ENCODE peak calls at places on chromosomes 5 and 9, in five cellular contexts. M is endodermal cell; C is stimulated activated CD8-positive, alpha-beta memory T cell treated with anti-CD3 and anti-CD28 coated beads, Interleukin-15, amount 100 ng/mL, for 1 hour; I is RWPE2; L is H54. H is an unnamed sample.

GRCh38 chr9:69885474-69885929 is 64.9 kb downstream of the CFAP95 start:
- DNase-seq in C (no peak), M (no peak), I (no peak), L (peak), H (no peak)

GRCh38 chr5:38738898-38739743 is 106.7 kb upstream of the OSMR start:
- DNase-seq in L (peak), M (no peak), I (no peak), C (no peak), H (no peak)

GRCh38 chr5:37755581-37755980 is 84.3 kb downstream of the GDNF start:
- DNase-seq in M (no peak), L (no peak), C (no peak), I (no peak), H (no peak)

GRCh38 chr5:179242676-179243075 is 102.6 kb downstream of the ADAMTS2 start:
- DNase-seq in L (no peak), I (peak), C (no peak), M (peak), H (peak)

GRCh38 chr5:153782589-153783238 is 256.0 kb downstream of the FAM114A2 start:
- DNase-seq in C (no peak), I (no peak), M (peak), L (peak), H (peak)

GRCh38 chr9:86912210-86912609 is 35.1 kb downstream of the GAS1 start:
- DNase-seq in L (no peak), I (no peak), C (no peak), M (no peak), H (no peak)

GRCh38 chr5:60945760-60946253 is 802 bp downstream of the NDUFAF2 start:
- DNase-seq in I (peak), L (peak), M (peak), C (peak), H (no peak)

GRCh38 chr5:1008451-1009358 is at the start of gene NKD2:
- DNase-seq in I (peak), L (no peak), C (no peak), M (peak), H (no peak)

GRCh38 chr5:55578771-55579170 is 44.0 kb upstream of the PLPP1 start:
- DNase-seq in C (no peak), L (peak), I (no peak), M (no peak), H (no peak)

GRCh38 chr9:114507726-114508125 is 2.5 kb upstream of the WHRN start:
- DNase-seq in L (no peak), M (no peak), I (no peak), C (no peak), H (no peak)

GRCh38 chr5:1012316-1012841 is 3.8 kb downstream of the NKD2 start:
- DNase-seq in C (no peak), L (no peak), I (peak), M (no peak), H (no peak)

GRCh38 chr5:95261369-95262175 is 23.3 kb downstream of the MCTP1 start:
- DNase-seq in M (no peak), C (no peak), I (no peak), L (no peak), H (no peak)

GRCh38 chr5:153613143-153613542 is 122.7 kb downstream of the GRIA1 start:
- DNase-seq in M (no peak), C (no peak), L (no peak), I (no peak), H (no peak)

GRCh38 chr9:78365979-78366697 is 69.2 kb downstream of the PSAT1 start:
- DNase-seq in L (no peak), I (no peak), M (no peak), C (no peak), H (no peak)

GRCh38 chr5:72817639-72818266 is 1.3 kb downstream of the TNPO1 start:
- DNase-seq in I (no peak), M (no peak), L (no peak), C (no peak), H (no peak)

GRCh38 chr5:151082274-151082902 is 1.6 kb upstream of the TNIP1 start:
- DNase-seq in C (no peak), I (no peak), L (no peak), M (peak), H (peak)

GRCh38 chr9:79014929-79015699 is 556.7 kb upstream of the TLE4 start:
- DNase-seq in L (no peak), C (no peak), M (no peak), I (no peak), H (no peak)